ENCODE peak calls at places on chromosomes 11 and 22, in six cellular contexts. O is adrenal gland, S is body of pancreas, K is K562, N is tibial nerve, G is Peyer's patch. D is an unnamed sample.

GRCh38 chr22:24026733-24027132 is 15.6 kb downstream of the CABIN1 start:
- DNase-seq in O (no peak), S (no peak), K (no peak), N (no peak), G (no peak), D (no peak)

GRCh38 chr22:24405631-24406321 is 21.6 kb upstream of the ADORA2A start:
- DNase-seq in O (no peak), S (no peak), K (no peak), N (no peak), G (no peak), D (no peak)

GRCh38 chr22:45612451-45612901 is 59.2 kb upstream of the ATXN10 start:
- DNase-seq in O (peak; percentile 46), S (no peak), K (no peak), N (peak; percentile 30), G (no peak), D (no peak)

GRCh38 chr11:11010624-11011127 is 152.8 kb upstream of the ZBED5 start:
- DNase-seq in O (peak; percentile 24), S (peak; percentile 38), K (peak; percentile 26), N (no peak), G (peak; percentile 57), D (peak; percentile 12)

GRCh38 chr11:69186316-69187266 is 30.9 kb downstream of the SMIM38 start:
- DNase-seq in O (no peak), S (no peak), K (no peak), N (no peak), G (no peak), D (no peak)

GRCh38 chr11:34357646-34358257 is at the start of gene ABTB2:
- DNase-seq in O (peak; percentile 99), S (peak; percentile 99), K (peak; percentile 97), N (peak; percentile 98), G (peak; percentile 99), D (peak; percentile 94)

GRCh38 chr11:17036666-17037658 is 22.7 kb upstream of the PLEKHA7 start:
- DNase-seq in O (no peak), S (peak; percentile 78), K (peak; percentile 12), N (no peak), G (no peak), D (peak; percentile 45)

GRCh38 chr11:94281321-94281720 is 23.1 kb upstream of the IZUMO1R start:
- DNase-seq in O (no peak), S (no peak), K (no peak), N (no peak), G (no peak), D (no peak)

DNA sequence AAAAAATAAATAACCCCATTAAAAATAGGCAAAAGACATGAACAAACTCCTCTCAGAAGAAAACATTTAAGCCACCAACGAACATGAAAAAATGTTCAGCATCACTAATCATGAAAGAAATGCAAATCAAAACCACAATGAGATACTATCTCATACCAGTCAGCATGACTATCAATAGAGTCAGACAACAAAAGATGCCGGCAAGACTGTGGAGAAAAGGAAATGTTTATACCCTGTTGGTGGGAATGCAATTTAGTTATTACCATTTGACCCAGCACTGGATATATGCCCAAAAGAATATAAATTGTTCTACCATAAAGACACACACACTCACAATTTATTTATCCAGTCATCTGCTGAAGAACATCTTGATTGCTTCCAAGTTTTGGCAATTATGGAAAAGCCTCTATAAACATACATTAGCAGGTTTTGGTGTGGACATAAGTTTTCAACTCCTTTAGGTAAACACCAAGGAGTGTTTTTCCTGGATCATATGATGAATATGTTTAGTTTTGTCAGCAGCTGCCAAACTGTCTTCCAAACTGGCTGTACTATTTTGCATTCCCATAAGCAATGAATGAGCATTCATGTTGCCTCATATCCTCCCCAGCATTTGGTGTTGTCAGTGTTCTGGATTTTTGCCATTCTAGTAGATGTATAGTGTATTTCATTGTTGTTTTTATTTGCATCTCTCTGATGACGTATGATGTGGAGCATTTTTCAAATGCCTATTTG is 28.0 kb downstream of the OR8D1 start:
- DNase-seq in O (no peak), S (no peak), K (no peak), N (no peak), G (no peak), D (no peak)
- TF ChIP-seq POLR2A in O (no peak), S (no peak), K (no peak), N (no peak), G (no peak), D (no peak)

GRCh38 chr22:43953988-43954771 is 1.1 kb upstream of the SAMM50 start:
- DNase-seq in O (no peak), S (no peak), K (no peak), N (no peak), G (no peak), D (peak; percentile 33)

GRCh38 chr22:43955883-43956286 is 643 bp downstream of the SAMM50 start:
- DNase-seq in O (peak; percentile 20), S (no peak), K (peak; percentile 20), N (no peak), G (no peak), D (peak; percentile 48)

GRCh38 chr22:43956383-43956782 is 1.1 kb downstream of the SAMM50 start:
- DNase-seq in O (no peak), S (no peak), K (no peak), N (no peak), G (no peak), D (peak; percentile 38)

GRCh38 chr22:43956805-43957463 is 1.7 kb downstream of the SAMM50 start:
- DNase-seq in O (peak; percentile 12), S (no peak), K (no peak), N (no peak), G (no peak), D (no peak)

DNA sequence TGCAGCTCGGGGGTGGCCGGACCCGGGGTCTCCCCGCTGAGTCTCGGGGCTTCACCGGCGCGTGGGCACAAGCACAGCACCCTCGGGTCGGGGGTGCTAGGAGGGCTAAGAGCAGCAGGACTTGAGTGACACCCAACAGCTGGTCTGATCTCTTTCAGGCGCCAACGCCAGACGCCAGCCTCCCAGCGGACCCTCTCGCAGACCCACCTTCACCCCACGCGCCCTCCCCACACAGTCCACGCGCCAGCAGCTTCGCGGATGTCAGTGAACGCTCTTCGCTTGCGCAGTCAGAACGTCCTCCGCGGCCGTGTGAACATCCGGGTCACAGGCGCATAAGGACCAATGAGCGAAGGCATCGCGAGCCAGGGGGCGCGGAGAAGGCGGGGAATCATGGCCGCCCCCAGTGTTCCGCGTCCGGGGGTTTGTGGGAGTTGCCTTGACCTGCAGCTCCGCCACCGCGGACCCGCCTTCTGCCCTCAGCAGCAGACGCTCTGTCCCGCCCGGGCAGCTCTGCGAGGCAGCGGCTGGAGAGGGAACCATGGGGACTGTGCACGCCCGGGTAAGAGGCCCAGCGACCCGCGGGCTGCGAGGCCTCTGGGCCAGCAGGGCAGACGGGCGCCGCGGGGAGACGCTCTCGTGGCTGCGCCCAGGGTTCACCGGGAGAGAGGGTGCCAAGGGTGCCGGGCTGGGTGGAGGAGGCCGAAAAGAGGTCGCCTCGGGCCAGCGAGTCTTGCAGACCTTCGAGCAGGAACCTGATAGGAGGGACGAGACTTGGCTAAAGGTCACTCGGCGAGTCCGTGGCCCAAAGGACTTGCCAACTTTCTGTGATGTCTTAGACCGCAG is at the start of gene SAMM50:
- DNase-seq in O (peak; percentile 95), S (peak; percentile 92), K (peak; percentile 92), N (peak; percentile 77), G (peak; percentile 95), D (peak; percentile 96)
- TF ChIP-seq POLR2A in O (peak; percentile 72), S (peak; percentile 31), K (peak; percentile 89), N (peak; percentile 52), G (peak; percentile 63), D (peak; percentile 87)

GRCh38 chr11:65498977-65499712 is at the start of gene MALAT1:
- DNase-seq in O (peak; percentile 94), S (peak; percentile 94), K (peak; percentile 97), N (peak; percentile 91), G (peak; percentile 94), D (peak; percentile 96)

GRCh38 chr11:65501005-65501529 is 2.2 kb downstream of the MALAT1 start:
- DNase-seq in O (no peak), S (no peak), K (no peak), N (no peak), G (no peak), D (peak; percentile 82)

GRCh38 chr11:65501530-65502273 is 2.9 kb downstream of the MALAT1 start:
- DNase-seq in O (no peak), S (no peak), K (peak; percentile 64), N (no peak), G (no peak), D (peak; percentile 65)

GRCh38 chr11:65499713-65500261 is 942 bp downstream of the MALAT1 start:
- DNase-seq in O (no peak), S (no peak), K (no peak), N (no peak), G (no peak), D (peak; percentile 69)

GRCh38 chr11:65500262-65501004 is 1.6 kb downstream of the MALAT1 start:
- DNase-seq in O (peak; percentile 67), S (peak; percentile 64), K (peak; percentile 71), N (no peak), G (peak; percentile 64), D (peak; percentile 91)
- TF ChIP-seq POLR2A in O (peak; percentile 83), S (no peak), K (peak; percentile 99), N (peak; percentile 38), G (peak; percentile 12), D (peak; percentile 94)

GRCh38 chr11:113773092-113773415 is 438 bp downstream of the ZW10 start:
- DNase-seq in O (peak; percentile 11), S (peak; percentile 29), K (peak; percentile 45), N (no peak), G (no peak), D (peak; percentile 65)

GRCh38 chr11:113774174-113774503 is 647 bp upstream of the ZW10 start:
- DNase-seq in O (no peak), S (no peak), K (no peak), N (no peak), G (no peak), D (no peak)

GRCh38 chr11:113771964-113772363 is 1.5 kb downstream of the ZW10 start:
- DNase-seq in O (no peak), S (no peak), K (no peak), N (no peak), G (no peak), D (no peak)

GRCh38 chr11:113778111-113778910 is 1.3 kb upstream of the CLDN25 start:
- DNase-seq in O (peak; percentile 52), S (peak; percentile 66), K (no peak), N (no peak), G (no peak), D (no peak)

GRCh38 chr11:113773416-113774173 is at the start of gene ZW10:
- DNase-seq in O (peak; percentile 99), S (peak; percentile 99), K (peak; percentile 97), N (peak; percentile 95), G (peak; percentile 97), D (peak; percentile 97)
- TF ChIP-seq POLR2A in O (peak; percentile 65), S (no peak), K (peak; percentile 86), N (peak; percentile 22), G (peak; percentile 9), D (peak; percentile 74)

DNA sequence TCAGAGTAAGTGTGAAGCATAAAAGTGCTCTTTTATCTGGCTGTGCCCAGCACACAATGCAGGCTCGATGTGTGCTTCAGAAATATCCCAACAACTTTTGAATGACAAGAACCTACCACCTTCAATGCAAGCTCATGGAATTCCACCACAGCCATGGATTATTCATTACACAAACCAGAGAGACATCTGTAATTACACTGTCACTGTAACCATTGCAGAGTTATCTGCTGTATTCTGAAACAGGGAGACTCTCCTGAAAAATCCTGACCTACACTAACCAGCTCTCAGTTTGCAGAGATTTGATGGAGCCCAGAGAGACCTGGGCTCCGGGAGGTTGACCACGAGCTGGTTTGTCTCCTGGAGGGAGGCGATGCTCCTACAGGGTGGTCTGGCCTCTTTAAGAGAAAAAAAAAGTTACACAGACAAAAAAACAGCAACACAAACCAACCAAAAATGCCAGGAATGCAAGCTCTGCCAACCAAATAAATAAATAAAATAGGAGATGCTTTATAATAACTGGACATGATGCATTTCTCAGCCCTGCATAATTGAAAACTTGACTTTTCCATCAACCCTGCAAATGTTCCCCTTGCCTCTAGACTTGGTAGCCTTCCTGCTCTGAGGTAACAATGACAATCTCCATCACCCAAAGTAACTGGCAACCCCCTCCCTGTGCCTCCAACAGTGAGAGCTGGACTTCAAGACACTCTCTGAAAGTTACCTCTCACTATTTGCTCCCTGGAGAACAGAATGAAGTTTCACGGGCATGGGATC is 69.7 kb downstream of the ETS1 start:
- DNase-seq in O (no peak), S (no peak), K (no peak), N (no peak), G (no peak), D (no peak)
- TF ChIP-seq POLR2A in O (no peak), S (no peak), K (no peak), N (no peak), G (no peak), D (no peak)